ENCODE peak calls at places on chromosome 1, in six cellular contexts. I is hepatocyte, G is HFF-Myc, J is kidney epithelial cell, A is left ventricle myocardium inferior, E is fibroblast of lung. R is an unnamed sample.

GRCh38 chr1:57711326-57711725 is 287.5 kb upstream of the DAB1 start:
- DNase-seq in I (no peak), G (no peak), J (no peak), A (no peak), E (no peak), R (no peak)

GRCh38 chr1:182484531-182485257 is 34.7 kb downstream of the RGSL1 start:
- DNase-seq in I (peak), G (no peak), J (no peak), A (no peak), E (no peak), R (no peak)

GRCh38 chr1:23801338-23801748 is 789 bp upstream of the GALE start:
- DNase-seq in I (peak), G (no peak), J (no peak), A (no peak), E (no peak), R (no peak)

GRCh38 chr1:52007228-52008073 is 17.0 kb upstream of the RAB3B start:
- DNase-seq in I (no peak), G (no peak), J (no peak), A (no peak), E (peak), R (no peak)

GRCh38 chr1:54149734-54150133 is 3.1 kb downstream of the CDCP2 start:
- DNase-seq in I (no peak), G (no peak), J (no peak), A (no peak), E (no peak), R (no peak)

GRCh38 chr1:58939666-58940370 is 156.0 kb upstream of the JUN start:
- DNase-seq in I (no peak), G (no peak), J (no peak), A (no peak), E (no peak), R (no peak)

GRCh38 chr1:225923381-225923691 is 714 bp downstream of the PYCR2 start:
- DNase-seq in I (peak), G (no peak), J (no peak), A (no peak), E (no peak), R (no peak)

GRCh38 chr1:230976825-230977747 is 1.6 kb downstream of the TTC13 start:
- DNase-seq in I (no peak), G (no peak), J (no peak), A (no peak), E (no peak), R (no peak)

GRCh38 chr1:40760984-40761383 is 22.6 kb upstream of the KCNQ4 start:
- DNase-seq in I (no peak), G (no peak), J (no peak), A (no peak), E (peak), R (no peak)

GRCh38 chr1:246091477-246091876 is 415.6 kb downstream of the SMYD3 start:
- DNase-seq in I (no peak), G (peak), J (no peak), A (no peak), E (peak), R (peak)

GRCh38 chr1:170481000-170481399 is 51.0 kb upstream of the GORAB start:
- DNase-seq in I (no peak), G (no peak), J (no peak), A (no peak), E (no peak), R (no peak)

GRCh38 chr1:94551449-94551848 is 9.9 kb upstream of the F3 start:
- DNase-seq in I (no peak), G (no peak), J (no peak), A (no peak), E (no peak), R (no peak)

GRCh38 chr1:180778782-180779398 is 133.8 kb upstream of the KIAA1614 start:
- DNase-seq in I (peak), G (no peak), J (no peak), A (no peak), E (no peak), R (no peak)

GRCh38 chr1:212600071-212600915 is 8.3 kb upstream of the ATF3 start:
- DNase-seq in I (no peak), G (no peak), J (no peak), A (no peak), E (no peak), R (no peak)

GRCh38 chr1:8560611-8561544 is 243.0 kb downstream of the SLC45A1 start:
- DNase-seq in I (peak), G (no peak), J (peak), A (no peak), E (peak), R (peak)

GRCh38 chr1:27436204-27437159 is 44.1 kb downstream of the GPR3 start:
- DNase-seq in I (peak), G (no peak), J (peak), A (no peak), E (peak), R (no peak)

DNA sequence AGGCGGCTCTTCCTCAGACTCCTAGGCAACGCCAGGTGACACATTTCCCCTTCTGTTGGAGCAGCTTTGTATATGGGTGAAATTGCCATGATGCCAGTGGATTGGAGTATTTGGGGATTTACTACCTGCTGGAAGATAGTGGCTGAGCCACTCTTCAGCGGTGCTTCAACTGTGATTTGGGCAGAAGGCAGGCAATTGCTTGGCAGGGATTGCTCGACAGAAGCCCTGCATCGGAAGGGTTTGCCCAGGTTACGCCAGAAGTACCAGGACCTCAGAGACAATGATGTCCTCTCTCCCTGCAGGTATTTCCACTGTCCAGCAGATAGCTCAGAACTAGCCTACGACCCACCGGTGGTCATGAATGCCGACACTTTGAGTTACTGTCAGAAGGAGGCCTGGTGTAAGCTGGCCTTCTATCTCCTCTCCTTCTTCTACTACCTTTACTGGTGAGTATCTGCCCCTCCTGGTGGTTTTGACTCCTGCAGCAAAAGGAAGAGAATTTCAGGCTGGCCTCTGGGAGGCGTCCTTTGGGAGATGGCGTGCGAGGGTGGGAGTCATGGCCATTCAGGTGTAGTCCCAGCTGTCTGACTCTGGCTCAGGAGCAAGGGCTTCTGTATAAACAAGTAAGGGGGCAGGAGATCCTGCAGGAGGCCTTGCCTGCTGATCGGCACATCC is 118.3 kb downstream of the CNIH3 start:
- DNase-seq in I (no peak), G (no peak), J (no peak), A (no peak), E (no peak), R (no peak)
- TF ChIP-seq CTCF in I (no peak), G (no peak), J (no peak), A (no peak), E (peak), R (peak)

GRCh38 chr1:196877964-196878363 is 9.9 kb upstream of the CFHR4 start:
- DNase-seq in I (peak), G (no peak), J (no peak), A (no peak), E (peak), R (no peak)
- H3K4me3 ChIP-seq in I (no peak), G (no peak), J (peak), A (no peak), E (peak), R (peak)

DNA sequence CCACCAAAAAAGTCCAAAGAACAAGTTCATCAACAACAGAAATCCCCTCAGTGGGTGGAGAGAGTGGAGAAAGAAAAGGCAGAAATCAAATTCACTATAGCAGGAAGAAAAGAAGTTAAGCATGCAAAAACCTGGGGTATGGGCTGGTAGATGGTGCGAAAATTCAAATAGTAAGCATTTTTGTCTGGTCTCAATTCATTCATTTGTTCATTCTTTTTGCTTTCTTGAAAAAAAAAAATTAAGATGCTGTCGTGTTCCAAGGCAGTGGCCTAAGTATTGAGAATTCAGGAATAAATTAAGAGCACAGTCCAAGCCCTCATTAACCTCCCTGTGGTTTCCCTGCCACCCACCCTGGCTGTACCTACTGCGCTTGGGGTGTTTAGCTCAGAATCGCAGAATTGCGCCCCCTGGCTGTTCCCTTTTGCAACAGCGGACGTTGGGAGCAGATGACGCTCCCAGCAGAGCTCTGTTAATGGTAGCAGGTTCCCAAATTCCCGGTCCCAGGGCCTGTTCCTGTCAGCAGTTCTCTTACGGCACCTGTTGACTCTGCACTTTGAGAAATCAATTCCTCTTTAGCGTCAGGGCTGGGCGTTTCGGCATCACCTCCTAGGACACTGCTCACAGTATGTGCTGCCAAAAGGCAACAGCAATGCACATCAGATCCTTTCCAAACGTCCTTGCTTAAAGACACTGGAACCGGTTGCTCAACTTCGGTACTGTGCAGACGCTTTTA is 34.0 kb upstream of the SSX2IP start:
- DNase-seq in I (no peak), G (no peak), J (no peak), A (no peak), E (no peak), R (no peak)
- TF ChIP-seq CTCF in I (peak), G (peak), J (peak), A (peak), E (no peak), R (peak)

GRCh38 chr1:175197536-175197935 is 5.0 kb upstream of the KIAA0040 start:
- DNase-seq in I (peak), G (no peak), J (peak), A (no peak), E (no peak), R (no peak)
- H3K4me3 ChIP-seq in I (no peak), G (no peak), J (no peak), A (no peak), E (no peak), R (no peak)

DNA sequence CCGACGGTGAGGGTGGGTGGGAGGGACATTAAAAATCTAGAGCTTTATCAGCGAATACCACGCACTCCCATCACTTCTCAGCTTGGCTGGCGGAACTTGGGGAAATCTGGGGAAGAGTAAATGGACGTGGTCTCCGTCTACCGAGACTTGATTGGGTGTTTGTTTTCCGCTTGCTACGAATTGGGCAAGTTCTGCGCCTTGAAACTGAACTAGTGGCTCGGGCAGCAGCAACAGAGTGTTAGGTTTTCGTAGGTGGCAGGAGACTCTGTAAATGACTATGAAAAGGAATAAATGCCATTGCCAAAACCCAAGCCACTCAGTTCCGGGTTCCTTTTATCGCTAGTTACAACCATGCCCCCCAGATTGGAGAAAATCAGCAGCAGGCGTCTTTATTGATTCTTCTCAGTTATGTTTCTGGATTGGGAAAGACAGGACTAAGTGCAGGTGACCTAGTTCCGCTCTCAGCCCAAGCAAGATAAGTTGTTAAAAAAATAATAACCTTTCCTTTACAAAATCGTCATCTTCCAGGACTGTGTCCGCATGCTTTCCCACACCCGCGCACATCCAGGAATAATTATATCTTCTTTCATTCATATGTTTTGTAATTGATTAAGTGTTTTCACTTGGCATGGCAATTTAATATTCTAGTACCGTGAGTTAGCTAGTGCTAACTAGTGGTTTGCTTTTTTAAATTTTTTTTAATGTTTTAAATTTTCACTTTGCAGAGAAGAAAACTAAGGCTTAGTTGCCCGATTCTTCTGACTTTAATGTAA is 3.4 kb downstream of the LHX9 start:
- DNase-seq in I (no peak), G (no peak), J (no peak), A (no peak), E (no peak), R (no peak)
- TF ChIP-seq CTCF in I (no peak), G (no peak), J (no peak), A (no peak), E (no peak), R (no peak)

DNA sequence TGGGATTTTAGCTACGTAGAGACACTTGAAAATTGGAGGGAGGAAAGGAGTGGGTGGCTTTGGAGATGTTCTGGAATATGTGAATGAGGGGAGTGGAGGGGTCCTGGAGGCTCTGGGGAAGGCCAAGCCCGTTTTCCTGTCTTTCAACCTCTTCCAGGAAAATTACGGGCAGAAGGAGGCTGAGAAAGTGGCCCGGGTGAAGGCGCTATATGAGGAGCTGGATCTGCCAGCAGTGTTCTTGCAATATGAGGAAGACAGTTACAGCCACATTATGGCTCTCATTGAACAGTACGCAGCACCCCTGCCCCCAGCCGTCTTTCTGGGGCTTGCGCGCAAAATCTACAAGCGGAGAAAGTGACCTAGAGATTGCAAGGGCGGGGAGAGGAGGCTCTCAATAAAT is 442 bp upstream of the RUSC1 start:
- DNase-seq in I (no peak), G (no peak), J (no peak), A (no peak), E (no peak), R (no peak)
- H3K4me3 ChIP-seq in I (no peak), G (no peak), J (no peak), A (peak), E (peak), R (peak)

GRCh38 chr1:90723561-90724108 is 6.5 kb upstream of the BARHL2 start:
- DNase-seq in I (no peak), G (no peak), J (no peak), A (no peak), E (no peak), R (no peak)
- TF ChIP-seq CTCF in I (peak), G (peak), J (no peak), A (no peak), E (no peak), R (no peak)

GRCh38 chr1:9872430-9873165 is 37.5 kb downstream of the CTNNBIP1 start:
- DNase-seq in I (no peak), G (no peak), J (no peak), A (no peak), E (peak), R (no peak)

GRCh38 chr1:9873385-9873784 is 36.7 kb downstream of the CTNNBIP1 start:
- DNase-seq in I (no peak), G (no peak), J (no peak), A (no peak), E (no peak), R (no peak)

GRCh38 chr1:9874412-9874811 is 35.7 kb downstream of the CTNNBIP1 start:
- DNase-seq in I (no peak), G (no peak), J (no peak), A (no peak), E (no peak), R (no peak)

GRCh38 chr1:9874959-9875635 is 35.0 kb downstream of the CTNNBIP1 start:
- DNase-seq in I (peak), G (peak), J (no peak), A (peak), E (peak), R (peak)

GRCh38 chr1:9873992-9874391 is 36.1 kb downstream of the CTNNBIP1 start:
- DNase-seq in I (no peak), G (no peak), J (no peak), A (no peak), E (no peak), R (no peak)
- H3K4me3 ChIP-seq in I (no peak), G (no peak), J (no peak), A (no peak), E (no peak), R (no peak)

GRCh38 chr1:13703558-13704485 is 3.8 kb downstream of the PRDM2 start:
- DNase-seq in I (no peak), G (no peak), J (no peak), A (no peak), E (no peak), R (no peak)
- TF ChIP-seq CTCF in I (no peak), G (peak), J (no peak), A (no peak), E (peak), R (no peak)

GRCh38 chr1:208242829-208243521 is 1.2 kb downstream of the PLXNA2 start:
- DNase-seq in I (peak), G (no peak), J (no peak), A (no peak), E (peak), R (no peak)

GRCh38 chr1:208244584-208244916 is 366 bp upstream of the PLXNA2 start:
- DNase-seq in I (no peak), G (no peak), J (no peak), A (no peak), E (no peak), R (no peak)

GRCh38 chr1:208243851-208244583 is at the start of gene PLXNA2:
- DNase-seq in I (peak), G (no peak), J (no peak), A (peak), E (peak), R (no peak)

GRCh38 chr1:208243522-208243850 is 698 bp downstream of the PLXNA2 start:
- DNase-seq in I (no peak), G (no peak), J (no peak), A (no peak), E (peak), R (no peak)

GRCh38 chr1:208245185-208245705 is 1.1 kb upstream of the PLXNA2 start:
- DNase-seq in I (peak), G (peak), J (peak), A (peak), E (peak), R (peak)
- H3K4me3 ChIP-seq in I (no peak), G (peak), J (no peak), A (peak), E (no peak), R (peak)